ENCODE peak calls at places on chromosomes 2 and 18, in five cellular contexts. S is spleen, M is endothelial cell of umbilical vein, C is pancreas, X is neural progenitor cell. Q is an unnamed sample. For H3K36me3, the result is how much of the 10 kb centered on the place peaks cover.

GRCh38 chr2:26465266-26465925 is 12.5 kb downstream of the OTOF start:
- DNase-seq in C (no peak), M (no peak), X (no peak), S (peak), Q (no peak)

GRCh38 chr2:164719996-164720941 is 99.0 kb upstream of the GRB14 start:
- DNase-seq in C (no peak), M (no peak), X (no peak), S (no peak), Q (no peak)

GRCh38 chr2:142936629-142937028 is 59.2 kb downstream of the KYNU start:
- DNase-seq in S (no peak), C (no peak), X (no peak), M (no peak), Q (no peak)

GRCh38 chr2:136118819-136119716 is 1.1 kb upstream of the CXCR4 start:
- DNase-seq in X (peak), C (peak), S (peak), M (no peak), Q (peak)

GRCh38 chr18:23871410-23871809 is 143.1 kb upstream of the TTC39C start:
- DNase-seq in X (peak), C (no peak), S (peak), M (peak), Q (no peak)

GRCh38 chr2:200171761-200172482 is 134.6 kb upstream of the SPATS2L start:
- DNase-seq in S (no peak), C (no peak), X (no peak), M (no peak), Q (no peak)

GRCh38 chr18:11512096-11513030 is 97.0 kb upstream of the SLC35G4 start:
- DNase-seq in X (peak), M (no peak), C (no peak), S (no peak), Q (no peak)

GRCh38 chr18:31206787-31207381 is 44.2 kb upstream of the DSC1 start:
- DNase-seq in X (peak), C (peak), M (peak), S (no peak), Q (peak)

GRCh38 chr18:23105030-23105429 is 30.3 kb upstream of the CABLES1 start:
- DNase-seq in M (no peak), C (no peak), S (no peak), X (no peak), Q (no peak)

GRCh38 chr2:160294339-160294803 is 94.3 kb upstream of the ITGB6 start:
- DNase-seq in M (peak), C (no peak), S (no peak), X (no peak), Q (peak)

GRCh38 chr18:79528846-79529245 is 133.1 kb downstream of the NFATC1 start:
- DNase-seq in C (no peak), S (peak), M (peak), X (peak), Q (peak)

GRCh38 chr2:197673606-197674005 is 1.8 kb downstream of the RFTN2 start:
- DNase-seq in M (peak), C (no peak), X (no peak), S (no peak), Q (no peak)

GRCh38 chr2:112138143-112139032 is at the start of gene FBLN7:
- DNase-seq in C (no peak), X (peak), M (no peak), S (no peak), Q (peak)

GRCh38 chr2:151872468-151872867 is 44.2 kb upstream of the ARL5A start:
- DNase-seq in M (no peak), X (no peak), S (no peak), C (no peak), Q (no peak)

GRCh38 chr18:13700153-13700552 is 26.2 kb downstream of the FAM210A start:
- DNase-seq in S (no peak), M (no peak), C (no peak), X (no peak), Q (no peak)

GRCh38 chr2:97747716-97748115 is 34.3 kb downstream of the ZAP70 start:
- DNase-seq in S (no peak), M (no peak), C (no peak), X (no peak), Q (no peak)

GRCh38 chr2:135617501-135618015 is 86.3 kb downstream of the R3HDM1 start:
- DNase-seq in M (no peak), X (no peak), S (no peak), C (no peak), Q (no peak)

GRCh38 chr2:192023006-192023405 is 171.7 kb downstream of the TMEFF2 start:
- DNase-seq in M (no peak), S (no peak), X (no peak), C (no peak), Q (no peak)

GRCh38 chr2:9675369-9676351 is 44.9 kb upstream of the YWHAQ start:
- DNase-seq in X (peak), C (no peak), M (peak), S (no peak), Q (no peak)

GRCh38 chr2:216807861-216808272 is 52.0 kb downstream of the TNP1 start:
- DNase-seq in S (no peak), X (no peak), C (no peak), M (peak), Q (peak)

GRCh38 chr2:69097908-69098655 is 85.1 kb downstream of the ANTXR1 start:
- DNase-seq in C (no peak), S (no peak), M (no peak), X (no peak), Q (no peak)

GRCh38 chr2:69099541-69099940 is 86.6 kb downstream of the ANTXR1 start:
- DNase-seq in C (no peak), M (peak), S (no peak), X (no peak), Q (no peak)

GRCh38 chr2:69096326-69097095 is 83.5 kb downstream of the ANTXR1 start:
- DNase-seq in X (no peak), C (no peak), S (no peak), M (no peak), Q (no peak)

GRCh38 chr2:69095246-69095645 is 82.3 kb downstream of the ANTXR1 start:
- DNase-seq in M (no peak), S (no peak), X (no peak), C (no peak), Q (no peak)

DNA sequence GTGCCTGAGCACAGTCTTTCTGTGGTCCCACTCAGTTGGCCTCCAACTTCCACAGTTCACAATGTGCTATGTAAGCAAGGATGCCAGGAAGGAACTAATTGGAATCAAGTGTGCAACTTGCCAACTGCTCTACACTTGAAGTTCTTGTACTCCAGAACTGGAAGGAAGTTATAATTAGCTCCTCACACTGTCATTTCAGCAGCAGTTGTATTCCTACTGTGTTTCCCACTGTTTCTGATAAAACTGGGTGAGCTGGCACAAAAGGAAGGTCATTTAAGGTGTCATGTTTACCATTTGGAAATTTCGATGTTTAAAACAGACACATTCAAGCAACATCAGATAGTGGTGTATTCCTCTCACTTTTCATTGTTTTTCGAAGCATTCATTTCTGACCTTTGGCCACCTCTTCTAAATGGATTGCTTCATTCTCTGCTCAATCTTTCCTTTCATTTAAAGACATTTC is 84.2 kb downstream of the ANTXR1 start:
- DNase-seq in X (no peak), M (peak), C (no peak), S (no peak), Q (peak)
- TF ChIP-seq CTCF in X (no peak), M (no peak), C (no peak), S (no peak), Q (no peak)

DNA sequence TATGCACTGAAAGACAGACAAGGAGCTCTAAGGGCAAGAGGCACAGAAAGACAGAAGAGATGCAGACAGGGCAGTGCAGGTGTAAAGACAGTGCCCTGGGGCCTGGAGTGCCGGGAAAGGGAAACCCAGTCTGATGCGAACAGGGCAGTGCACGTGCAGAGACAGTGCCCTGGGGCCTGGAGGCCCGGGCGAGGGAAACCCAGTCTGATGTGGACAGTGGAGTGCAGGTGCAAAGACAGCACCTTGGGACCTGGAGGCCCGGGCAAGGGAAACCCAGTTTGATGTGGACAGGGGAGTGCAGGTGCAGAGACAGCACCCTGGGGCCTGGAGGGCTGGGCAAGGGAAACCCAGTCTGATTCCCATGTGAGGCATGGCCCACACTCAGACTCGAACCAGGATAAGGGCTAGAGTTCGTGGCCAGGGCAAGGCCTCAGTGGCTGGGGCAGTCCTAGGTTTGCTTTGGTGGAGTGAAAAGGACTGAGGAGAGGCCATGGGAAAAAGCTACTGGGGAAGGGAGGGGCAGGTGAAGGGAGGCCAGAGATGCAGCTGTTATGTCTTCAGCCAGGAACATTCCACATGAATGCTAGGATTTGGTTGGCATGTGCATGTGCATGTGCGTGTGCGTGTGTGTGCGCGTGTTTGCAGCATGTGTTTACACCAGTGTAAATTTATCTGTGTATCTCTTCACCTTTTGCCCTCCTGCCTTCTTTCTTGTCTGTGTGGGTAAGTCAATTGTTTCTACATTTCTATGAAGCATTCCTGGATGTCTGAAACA is 39.0 kb upstream of the DNMT3A start:
- DNase-seq in C (no peak), X (no peak), M (no peak), S (peak), Q (no peak)
- H3K4me3 ChIP-seq in C (no peak), X (no peak), M (no peak), S (no peak), Q (no peak)

GRCh38 chr2:109563294-109563693 is 50.5 kb downstream of the SEPTIN10 start:
- DNase-seq in X (no peak), M (no peak), S (no peak), C (no peak), Q (no peak)
- H3K36me3 ChIP-seq in X (under half), M (under half), S (under half), C (under half), Q (under half)

DNA sequence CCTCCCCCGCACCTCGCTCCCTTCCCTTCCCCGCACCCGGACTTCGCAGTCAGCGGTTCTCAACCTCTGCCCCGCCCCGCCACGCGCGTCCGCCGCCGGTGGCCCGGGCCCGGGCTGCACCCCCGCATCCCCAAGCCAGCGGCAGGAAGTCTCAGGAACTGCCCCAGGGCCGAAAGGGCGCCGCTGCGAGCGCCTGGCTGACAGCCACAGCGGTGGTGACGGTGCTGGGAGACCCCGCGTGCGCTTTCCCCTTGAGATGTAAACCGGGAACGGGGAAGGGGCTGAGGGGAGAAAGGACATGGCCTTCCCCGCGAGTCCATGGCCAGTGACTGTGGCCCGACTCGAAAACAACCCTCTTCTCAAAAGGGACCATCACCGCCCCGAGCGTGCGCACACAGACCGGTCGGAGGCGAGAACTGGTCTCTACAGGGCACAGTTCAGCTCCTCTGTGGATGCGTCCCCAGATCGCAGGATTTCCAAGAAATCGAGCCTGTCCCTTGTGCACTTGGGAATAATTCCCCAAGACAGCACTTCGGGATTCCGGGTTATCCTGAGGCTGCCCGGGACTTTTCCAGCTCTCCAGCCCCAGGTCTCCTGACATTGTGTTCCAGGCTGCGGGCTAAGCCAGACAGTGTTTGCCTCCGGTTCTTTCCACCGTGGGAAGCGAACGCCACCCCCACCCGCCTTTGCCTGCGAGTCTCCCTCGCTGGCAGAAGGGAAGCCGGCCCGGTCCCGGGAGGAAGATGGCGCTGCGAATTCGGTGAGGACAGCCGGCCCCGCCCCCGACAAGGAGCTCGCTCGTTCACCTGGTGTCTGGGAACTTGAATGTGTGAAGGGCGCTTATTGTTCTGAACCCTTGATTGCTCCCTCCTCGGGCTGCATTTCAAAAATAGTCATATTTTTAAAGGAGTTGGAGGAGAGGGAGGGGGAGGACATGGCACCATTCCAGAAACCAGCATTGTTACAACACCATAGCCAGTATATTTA is 2.7 kb downstream of the LRATD1 start:
- DNase-seq in S (peak), C (peak), X (peak), M (peak), Q (peak)
- TF ChIP-seq CTCF in S (no peak), C (no peak), X (peak), M (no peak), Q (no peak)

GRCh38 chr2:212845941-212846340 is 305.5 kb downstream of the IKZF2 start:
- DNase-seq in M (peak), S (no peak), X (no peak), C (no peak), Q (no peak)

GRCh38 chr2:212842544-212843185 is 304.1 kb upstream of the ERBB4 start:
- DNase-seq in M (peak), C (no peak), X (no peak), S (no peak), Q (no peak)

GRCh38 chr2:212841426-212841825 is 302.8 kb upstream of the ERBB4 start:
- DNase-seq in M (no peak), X (no peak), S (no peak), C (no peak), Q (no peak)

DNA sequence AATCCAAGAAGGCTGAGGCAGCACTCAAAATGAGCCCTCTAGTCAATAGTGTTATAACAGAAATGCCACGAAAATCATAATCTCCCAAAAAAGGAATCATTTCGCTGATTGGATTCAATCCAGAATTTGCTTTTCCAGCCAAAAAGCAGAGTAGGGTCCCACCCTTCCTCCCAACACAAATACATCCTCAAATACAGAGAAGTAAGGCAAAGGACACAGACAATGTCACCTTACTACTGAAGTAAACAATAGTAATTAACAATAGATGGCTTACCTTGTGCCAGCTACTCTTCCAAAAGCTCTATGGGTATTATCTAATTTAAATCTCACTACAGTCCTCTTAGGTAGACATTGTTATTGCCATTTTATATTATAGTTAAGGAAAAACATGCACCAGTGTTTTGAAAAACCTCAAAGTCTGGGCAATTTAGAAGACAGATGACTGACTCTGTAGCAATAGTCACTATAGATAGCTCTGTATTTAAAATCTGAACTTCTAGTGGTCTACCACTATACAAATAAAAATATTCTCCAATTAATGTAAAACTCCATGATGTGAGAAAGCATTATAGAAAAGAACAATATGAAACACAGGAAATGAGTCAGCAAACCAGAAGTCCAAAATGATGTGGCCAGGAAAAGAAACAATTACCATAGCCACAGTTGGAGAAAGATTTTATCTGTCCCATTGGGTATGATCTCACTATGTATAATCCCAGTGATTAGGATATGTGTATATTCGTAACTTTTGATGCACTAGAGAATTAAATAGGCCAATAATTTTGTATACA is 305.0 kb upstream of the ERBB4 start:
- DNase-seq in S (no peak), X (no peak), M (peak), C (no peak), Q (no peak)
- H3K4me3 ChIP-seq in S (no peak), X (no peak), M (no peak), C (no peak), Q (no peak)

GRCh38 chr2:241088376-241088775 is 13.7 kb downstream of the MTERF4 start:
- DNase-seq in M (no peak), S (no peak), C (no peak), X (no peak), Q (no peak)
- H3K36me3 ChIP-seq in M (under half), S (half or more), C (under half), X (under half), Q (under half)

DNA sequence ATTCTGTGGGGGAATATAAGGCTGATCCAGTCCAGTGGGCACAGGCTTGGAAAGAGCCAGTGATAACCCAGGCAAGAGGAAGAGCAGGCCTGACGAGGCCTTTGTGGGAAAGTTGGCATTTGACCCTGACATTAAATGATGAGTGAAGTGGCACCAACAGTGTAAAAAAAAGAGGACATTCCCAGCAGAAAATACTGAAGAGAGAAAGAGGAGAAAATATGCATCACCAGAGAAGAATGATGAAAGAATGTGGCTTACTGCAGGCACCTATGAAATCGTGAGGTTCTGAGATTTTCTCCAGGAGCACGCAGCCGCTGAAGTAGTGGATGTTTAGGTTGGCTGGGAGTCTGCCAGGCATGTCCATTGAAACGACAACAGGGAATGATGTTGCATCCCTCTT is 13.7 kb downstream of the EHD3 start:
- DNase-seq in S (no peak), X (no peak), M (no peak), C (no peak), Q (no peak)
- TF ChIP-seq CTCF in S (no peak), X (no peak), M (no peak), C (no peak), Q (no peak)